ENCODE peak calls at places on chromosomes 7 and 10, in five cellular contexts. One of them, this sample, is unnamed.
A peak's percentile ranks its signal among the peaks of the same experiment; 100 is the strongest.

GRCh38 chr7:118368958-118369357 is 144.5 kb downstream of the ANKRD7 start:
- DNase-seq in HepG2: no peak
- DNase-seq in cardiac muscle cell: no peak
- DNase-seq in uterus: no peak
- DNase-seq in lung: no peak
- DNase-seq in this sample: no peak

GRCh38 chr7:12939694-12940093 is 252.3 kb downstream of the ARL4A start:
- DNase-seq in HepG2: no peak
- DNase-seq in cardiac muscle cell: no peak
- DNase-seq in uterus: no peak
- DNase-seq in lung: no peak
- DNase-seq in this sample: no peak

GRCh38 chr7:122651451-122651850 is 47.5 kb downstream of the RNF133 start:
- DNase-seq in cardiac muscle cell: no peak
- DNase-seq in lung: no peak
- DNase-seq in uterus: no peak
- DNase-seq in HepG2: no peak
- DNase-seq in this sample: no peak

GRCh38 chr7:55078465-55079372 is 59.9 kb downstream of the EGFR start:
- DNase-seq in cardiac muscle cell: no peak
- DNase-seq in uterus: no peak
- DNase-seq in lung: peak; percentile 55
- DNase-seq in HepG2: peak; percentile 77
- DNase-seq in this sample: no peak

GRCh38 chr10:47050618-47051455 is 139.6 kb downstream of the PTPN20 start:
- DNase-seq in cardiac muscle cell: peak; percentile 29
- DNase-seq in uterus: peak; percentile 19
- DNase-seq in HepG2: no peak
- DNase-seq in lung: no peak
- DNase-seq in this sample: no peak

GRCh38 chr10:122051609-122052385 is 62.8 kb downstream of the TACC2 start:
- DNase-seq in HepG2: peak; percentile 70
- DNase-seq in lung: peak; percentile 78
- DNase-seq in uterus: peak; percentile 25
- DNase-seq in cardiac muscle cell: peak; percentile 77
- DNase-seq in this sample: peak; percentile 73

GRCh38 chr7:66326501-66327180 is 121.5 kb downstream of the TPST1 start:
- DNase-seq in cardiac muscle cell: peak; percentile 92
- DNase-seq in uterus: no peak
- DNase-seq in lung: no peak
- DNase-seq in HepG2: no peak
- DNase-seq in this sample: no peak

GRCh38 chr10:56856569-56856968 is 495.5 kb upstream of the ZWINT start:
- DNase-seq in HepG2: no peak
- DNase-seq in uterus: no peak
- DNase-seq in lung: no peak
- DNase-seq in cardiac muscle cell: no peak
- DNase-seq in this sample: no peak

GRCh38 chr7:90599038-90599437 is 2.9 kb downstream of the CDK14 start:
- DNase-seq in HepG2: no peak
- DNase-seq in cardiac muscle cell: no peak
- DNase-seq in lung: no peak
- DNase-seq in uterus: no peak
- DNase-seq in this sample: no peak

GRCh38 chr10:129971381-129972144 is 7.5 kb upstream of the EBF3 start:
- DNase-seq in lung: peak; percentile 45
- DNase-seq in cardiac muscle cell: peak; percentile 79
- DNase-seq in HepG2: peak; percentile 8
- DNase-seq in uterus: peak; percentile 60
- DNase-seq in this sample: no peak

GRCh38 chr10:24727811-24728210 is 4.1 kb upstream of the ARHGAP21 start:
- DNase-seq in cardiac muscle cell: no peak
- DNase-seq in uterus: no peak
- DNase-seq in HepG2: no peak
- DNase-seq in lung: no peak
- DNase-seq in this sample: no peak

GRCh38 chr10:132517951-132518521 is 19.6 kb upstream of the INPP5A start:
- DNase-seq in uterus: peak; percentile 51
- DNase-seq in cardiac muscle cell: no peak
- DNase-seq in lung: no peak
- DNase-seq in HepG2: peak; percentile 60
- DNase-seq in this sample: no peak
- H3K4me1 ChIP-seq in uterus: peaks cover 16% of the 10 kb centered on the region
- H3K4me1 ChIP-seq in cardiac muscle cell: peaks cover 63% of the 10 kb centered on the region
- H3K4me1 ChIP-seq in lung: peaks cover 19% of the 10 kb centered on the region
- H3K4me1 ChIP-seq in HepG2: peaks cover 61% of the 10 kb centered on the region
- H3K4me1 ChIP-seq in this sample: peaks cover 17% of the 10 kb centered on the region

DNA sequence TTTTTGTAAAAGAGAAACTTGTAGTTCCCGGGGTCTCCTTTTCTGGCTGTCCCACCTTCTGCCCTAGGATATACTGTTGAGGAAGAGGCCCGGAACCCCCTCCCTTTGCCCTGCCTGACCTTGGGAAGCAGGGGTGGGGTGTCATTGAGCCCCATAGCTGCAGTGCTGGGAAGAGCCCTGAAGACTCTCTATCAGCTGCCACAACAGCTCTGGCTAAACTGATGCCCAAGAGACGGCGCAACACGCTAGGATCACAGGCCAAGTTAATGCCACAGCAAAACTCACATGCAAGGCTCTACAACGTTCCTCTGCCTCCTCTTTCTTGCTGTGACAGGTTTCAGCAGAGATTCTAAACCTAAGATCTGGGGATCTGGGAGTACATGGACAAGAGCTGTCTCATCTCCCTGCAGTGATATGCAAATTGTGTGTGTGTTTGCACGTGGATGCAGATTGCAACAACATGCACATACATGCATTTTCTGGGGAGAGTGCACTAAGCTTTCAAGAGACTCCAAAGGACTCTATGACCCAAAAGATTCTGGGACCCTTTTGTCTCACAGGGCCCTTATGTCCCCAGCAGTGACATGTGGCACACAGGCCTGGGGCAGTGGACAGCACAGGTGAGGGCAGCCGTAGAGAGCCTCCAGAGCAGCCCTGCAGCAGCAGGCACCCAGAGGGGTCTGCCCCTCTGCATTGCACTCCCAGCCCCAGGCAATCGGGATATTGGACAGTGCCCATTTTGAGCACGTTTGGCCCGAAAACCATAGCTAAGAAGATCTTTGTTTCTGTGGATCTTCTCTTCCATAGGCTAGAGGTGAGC is 2.5 kb downstream of the RASSF4 start:
- DNase-seq in cardiac muscle cell: no peak
- DNase-seq in HepG2: no peak
- DNase-seq in uterus: no peak
- DNase-seq in lung: no peak
- DNase-seq in this sample: no peak
- H3K4me3 ChIP-seq in cardiac muscle cell: no peak overlapping the region
- H3K4me3 ChIP-seq in HepG2: peak overlapping the region; percentile 85
- H3K4me3 ChIP-seq in uterus: no peak overlapping the region
- H3K4me3 ChIP-seq in lung: no peak overlapping the region
- H3K4me3 ChIP-seq in this sample: no peak overlapping the region

GRCh38 chr7:29140873-29141468 is 5.4 kb downstream of the CPVL start:
- DNase-seq in uterus: no peak
- DNase-seq in lung: no peak
- DNase-seq in cardiac muscle cell: peak; percentile 21
- DNase-seq in HepG2: peak; percentile 90
- DNase-seq in this sample: no peak
- TF ChIP-seq CTCF in uterus: no peak
- TF ChIP-seq CTCF in lung: no peak
- TF ChIP-seq CTCF in cardiac muscle cell: no peak
- TF ChIP-seq CTCF in HepG2: peak; percentile 22
- TF ChIP-seq CTCF in this sample: no peak

GRCh38 chr10:73935895-73936294 is 25.0 kb downstream of the PLAU start:
- DNase-seq in lung: no peak
- DNase-seq in HepG2: no peak
- DNase-seq in cardiac muscle cell: no peak
- DNase-seq in uterus: no peak
- DNase-seq in this sample: no peak
- H3K4me1 ChIP-seq in lung: no peaks in the 10 kb centered on the region
- H3K4me1 ChIP-seq in HepG2: peaks cover 11% of the 10 kb centered on the region
- H3K4me1 ChIP-seq in cardiac muscle cell: peaks cover 6% of the 10 kb centered on the region
- H3K4me1 ChIP-seq in uterus: no peaks in the 10 kb centered on the region
- H3K4me1 ChIP-seq in this sample: peaks cover 35% of the 10 kb centered on the region

GRCh38 chr7:137304624-137305235 is 38.8 kb downstream of the PTN start:
- DNase-seq in uterus: no peak
- DNase-seq in HepG2: no peak
- DNase-seq in lung: no peak
- DNase-seq in cardiac muscle cell: peak; percentile 59
- DNase-seq in this sample: no peak
- H3K4me3 ChIP-seq in uterus: no peak overlapping the region
- H3K4me3 ChIP-seq in HepG2: no peak overlapping the region
- H3K4me3 ChIP-seq in lung: no peak overlapping the region
- H3K4me3 ChIP-seq in cardiac muscle cell: no peak overlapping the region
- H3K4me3 ChIP-seq in this sample: no peak overlapping the region

GRCh38 chr7:30281263-30281662 is 3.1 kb upstream of the ZNRF2 start:
- DNase-seq in uterus: no peak
- DNase-seq in cardiac muscle cell: no peak
- DNase-seq in HepG2: peak; percentile 26
- DNase-seq in lung: no peak
- DNase-seq in this sample: no peak
- TF ChIP-seq CTCF in uterus: no peak
- TF ChIP-seq CTCF in cardiac muscle cell: no peak
- TF ChIP-seq CTCF in HepG2: no peak
- TF ChIP-seq CTCF in lung: no peak
- TF ChIP-seq CTCF in this sample: no peak